ENCODE peak calls at places on chromosomes 12 and 14, in ten cellular contexts. One of them, this sample, is unnamed.

GRCh38 chr12:110936367-110937103 is 16.2 kb upstream of the MYL2 start:
- DNase-seq in NCI-H1694: no peak
- DNase-seq in ELR: no peak
- DNase-seq in sciatic nerve: no peak
- DNase-seq in NCI-H1436 treated with DMSO at 0.1 percent for 48 hours: no peak
- DNase-seq in skeletal muscle cell: no peak
- DNase-seq in lung microvascular endothelial cell: no peak
- DNase-seq in T-helper 9 cell: no peak
- DNase-seq in activated CD4-positive, alpha-beta T cell treated with anti-CD3 and anti-CD28 coated beads for 1 hour: no peak
- DNase-seq in GM06990: no peak
- DNase-seq in this sample: no peak

GRCh38 chr12:106296179-106296877 is 6.2 kb upstream of the TCP11L2 start:
- DNase-seq in NCI-H1436 treated with DMSO at 0.1 percent for 48 hours: no peak
- DNase-seq in skeletal muscle cell: no peak
- DNase-seq in activated CD4-positive, alpha-beta T cell treated with anti-CD3 and anti-CD28 coated beads for 1 hour: no peak
- DNase-seq in sciatic nerve: no peak
- DNase-seq in NCI-H1694: no peak
- DNase-seq in T-helper 9 cell: no peak
- DNase-seq in ELR: peak; percentile 91
- DNase-seq in lung microvascular endothelial cell: no peak
- DNase-seq in GM06990: no peak
- DNase-seq in this sample: no peak

GRCh38 chr12:121530600-121531355 is 50.0 kb downstream of the KDM2B start:
- DNase-seq in NCI-H1694: no peak
- DNase-seq in T-helper 9 cell: peak; percentile 55
- DNase-seq in NCI-H1436 treated with DMSO at 0.1 percent for 48 hours: no peak
- DNase-seq in sciatic nerve: no peak
- DNase-seq in GM06990: peak; percentile 60
- DNase-seq in ELR: peak; percentile 74
- DNase-seq in skeletal muscle cell: peak; percentile 27
- DNase-seq in activated CD4-positive, alpha-beta T cell treated with anti-CD3 and anti-CD28 coated beads for 1 hour: peak; percentile 52
- DNase-seq in lung microvascular endothelial cell: no peak
- DNase-seq in this sample: no peak

GRCh38 chr12:104748356-104748755 is 209.7 kb downstream of the SLC41A2 start:
- DNase-seq in NCI-H1694: no peak
- DNase-seq in sciatic nerve: no peak
- DNase-seq in activated CD4-positive, alpha-beta T cell treated with anti-CD3 and anti-CD28 coated beads for 1 hour: no peak
- DNase-seq in T-helper 9 cell: no peak
- DNase-seq in skeletal muscle cell: no peak
- DNase-seq in GM06990: no peak
- DNase-seq in ELR: no peak
- DNase-seq in NCI-H1436 treated with DMSO at 0.1 percent for 48 hours: no peak
- DNase-seq in lung microvascular endothelial cell: no peak
- DNase-seq in this sample: no peak

GRCh38 chr14:35390577-35391387 is 13.8 kb downstream of the NFKBIA start:
- DNase-seq in NCI-H1436 treated with DMSO at 0.1 percent for 48 hours: no peak
- DNase-seq in ELR: peak; percentile 64
- DNase-seq in T-helper 9 cell: no peak
- DNase-seq in activated CD4-positive, alpha-beta T cell treated with anti-CD3 and anti-CD28 coated beads for 1 hour: no peak
- DNase-seq in lung microvascular endothelial cell: no peak
- DNase-seq in NCI-H1694: no peak
- DNase-seq in sciatic nerve: no peak
- DNase-seq in GM06990: no peak
- DNase-seq in skeletal muscle cell: no peak
- DNase-seq in this sample: no peak

GRCh38 chr12:107844312-107844921 is 69.9 kb downstream of the ASCL4 start:
- DNase-seq in sciatic nerve: no peak
- DNase-seq in NCI-H1436 treated with DMSO at 0.1 percent for 48 hours: no peak
- DNase-seq in skeletal muscle cell: no peak
- DNase-seq in GM06990: no peak
- DNase-seq in NCI-H1694: no peak
- DNase-seq in activated CD4-positive, alpha-beta T cell treated with anti-CD3 and anti-CD28 coated beads for 1 hour: no peak
- DNase-seq in ELR: no peak
- DNase-seq in lung microvascular endothelial cell: no peak
- DNase-seq in T-helper 9 cell: no peak
- DNase-seq in this sample: peak; percentile 23

GRCh38 chr14:68797180-68797670 is 4.4 kb upstream of the ZFP36L1 start:
- DNase-seq in skeletal muscle cell: no peak
- DNase-seq in NCI-H1436 treated with DMSO at 0.1 percent for 48 hours: no peak
- DNase-seq in ELR: no peak
- DNase-seq in activated CD4-positive, alpha-beta T cell treated with anti-CD3 and anti-CD28 coated beads for 1 hour: no peak
- DNase-seq in sciatic nerve: no peak
- DNase-seq in GM06990: no peak
- DNase-seq in T-helper 9 cell: no peak
- DNase-seq in NCI-H1694: no peak
- DNase-seq in lung microvascular endothelial cell: no peak
- DNase-seq in this sample: no peak

GRCh38 chr12:91382081-91382543 is 199.5 kb upstream of the DCN start:
- DNase-seq in T-helper 9 cell: peak; percentile 89
- DNase-seq in ELR: peak; percentile 74
- DNase-seq in GM06990: peak; percentile 50
- DNase-seq in lung microvascular endothelial cell: peak; percentile 92
- DNase-seq in NCI-H1694: peak; percentile 66
- DNase-seq in activated CD4-positive, alpha-beta T cell treated with anti-CD3 and anti-CD28 coated beads for 1 hour: peak; percentile 78
- DNase-seq in skeletal muscle cell: peak; percentile 39
- DNase-seq in sciatic nerve: peak; percentile 93
- DNase-seq in NCI-H1436 treated with DMSO at 0.1 percent for 48 hours: no peak
- DNase-seq in this sample: peak; percentile 56

GRCh38 chr12:113439606-113440030 is 17.4 kb downstream of the SDSL start:
- DNase-seq in T-helper 9 cell: no peak
- DNase-seq in activated CD4-positive, alpha-beta T cell treated with anti-CD3 and anti-CD28 coated beads for 1 hour: no peak
- DNase-seq in skeletal muscle cell: no peak
- DNase-seq in NCI-H1694: peak; percentile 71
- DNase-seq in NCI-H1436 treated with DMSO at 0.1 percent for 48 hours: no peak
- DNase-seq in ELR: peak; percentile 66
- DNase-seq in GM06990: no peak
- DNase-seq in sciatic nerve: no peak
- DNase-seq in lung microvascular endothelial cell: peak; percentile 59
- DNase-seq in this sample: peak; percentile 31

GRCh38 chr14:35944847-35945246 is 118.7 kb downstream of the BRMS1L start:
- DNase-seq in skeletal muscle cell: no peak
- DNase-seq in ELR: peak; percentile 10
- DNase-seq in T-helper 9 cell: no peak
- DNase-seq in lung microvascular endothelial cell: no peak
- DNase-seq in activated CD4-positive, alpha-beta T cell treated with anti-CD3 and anti-CD28 coated beads for 1 hour: no peak
- DNase-seq in NCI-H1694: peak; percentile 13
- DNase-seq in sciatic nerve: no peak
- DNase-seq in NCI-H1436 treated with DMSO at 0.1 percent for 48 hours: no peak
- DNase-seq in GM06990: no peak
- DNase-seq in this sample: no peak

GRCh38 chr14:69207435-69208041 is 16.2 kb downstream of the EXD2 start:
- DNase-seq in NCI-H1694: no peak
- DNase-seq in lung microvascular endothelial cell: no peak
- DNase-seq in sciatic nerve: no peak
- DNase-seq in GM06990: no peak
- DNase-seq in skeletal muscle cell: no peak
- DNase-seq in T-helper 9 cell: no peak
- DNase-seq in activated CD4-positive, alpha-beta T cell treated with anti-CD3 and anti-CD28 coated beads for 1 hour: no peak
- DNase-seq in ELR: no peak
- DNase-seq in NCI-H1436 treated with DMSO at 0.1 percent for 48 hours: no peak
- DNase-seq in this sample: no peak

GRCh38 chr14:91722386-91722785 is 9.5 kb downstream of the CATSPERB start:
- DNase-seq in skeletal muscle cell: no peak
- DNase-seq in activated CD4-positive, alpha-beta T cell treated with anti-CD3 and anti-CD28 coated beads for 1 hour: no peak
- DNase-seq in GM06990: no peak
- DNase-seq in ELR: no peak
- DNase-seq in sciatic nerve: no peak
- DNase-seq in lung microvascular endothelial cell: no peak
- DNase-seq in NCI-H1694: no peak
- DNase-seq in T-helper 9 cell: no peak
- DNase-seq in NCI-H1436 treated with DMSO at 0.1 percent for 48 hours: no peak
- DNase-seq in this sample: no peak

GRCh38 chr12:53380104-53380796 is at the start of gene SP1:
- DNase-seq in NCI-H1694: peak; percentile 55
- DNase-seq in T-helper 9 cell: peak; percentile 98
- DNase-seq in NCI-H1436 treated with DMSO at 0.1 percent for 48 hours: peak; percentile 10
- DNase-seq in lung microvascular endothelial cell: peak; percentile 96
- DNase-seq in sciatic nerve: peak; percentile 99
- DNase-seq in GM06990: peak; percentile 93
- DNase-seq in skeletal muscle cell: peak; percentile 84
- DNase-seq in ELR: peak; percentile 94
- DNase-seq in activated CD4-positive, alpha-beta T cell treated with anti-CD3 and anti-CD28 coated beads for 1 hour: peak; percentile 77
- DNase-seq in this sample: peak; percentile 77

This sample was measured in cerebellum.